ENCODE peak calls at places on chromosomes 4 and X, in eight cellular contexts. K, Q, S, R, Y, O, E and W are unnamed samples.

GRCh38 chr4:137124278-137124932 is 407.9 kb downstream of the PCDH18 start:
- DNase-seq in K (peak), Q (peak), S (no peak), R (no peak), Y (peak), O (no peak), E (no peak), W (no peak)

GRCh38 chr4:172842759-172843158 is 325.9 kb upstream of the GALNT7 start:
- DNase-seq in K (no peak), Q (no peak), S (no peak), R (no peak), Y (no peak), O (no peak), E (no peak), W (no peak)

GRCh38 chr4:141807501-141807900 is 171.1 kb downstream of the IL15 start:
- DNase-seq in K (no peak), Q (peak), S (no peak), R (no peak), Y (no peak), O (no peak), E (no peak), W (no peak)

GRCh38 chrX:145803508-145803907 is 14.1 kb upstream of the SLITRK2 start:
- DNase-seq in K (no peak), Q (no peak), S (no peak), R (no peak), Y (no peak), O (no peak), E (no peak), W (no peak)

GRCh38 chr4:64330143-64330542 is 79.1 kb downstream of the TECRL start:
- DNase-seq in K (no peak), Q (no peak), S (no peak), R (no peak), Y (no peak), O (no peak), E (no peak), W (no peak)

GRCh38 chr4:118180776-118181175 is 146.5 kb downstream of the NDST3 start:
- DNase-seq in K (no peak), Q (peak), S (no peak), R (no peak), Y (no peak), O (no peak), E (no peak), W (no peak)

GRCh38 chr4:2433609-2434350 is 15.0 kb downstream of the CFAP99 start:
- DNase-seq in K (no peak), Q (no peak), S (no peak), R (peak), Y (no peak), O (peak), E (no peak), W (no peak)

GRCh38 chrX:47166126-47166525 is 21.1 kb downstream of the RBM10 start:
- DNase-seq in K (peak), Q (peak), S (no peak), R (no peak), Y (no peak), O (no peak), E (no peak), W (no peak)

GRCh38 chr4:184364100-184364921 is 110.0 kb downstream of the IRF2 start:
- DNase-seq in K (no peak), Q (no peak), S (no peak), R (no peak), Y (no peak), O (no peak), E (no peak), W (no peak)

GRCh38 chrX:3262906-3263305 is 83.5 kb downstream of the MXRA5 start:
- DNase-seq in K (peak), Q (peak), S (no peak), R (no peak), Y (no peak), O (no peak), E (no peak), W (peak)

GRCh38 chrX:10507181-10507580 is 113.2 kb downstream of the MID1 start:
- DNase-seq in K (no peak), Q (no peak), S (no peak), R (no peak), Y (no peak), O (no peak), E (no peak), W (no peak)

GRCh38 chrX:70552174-70552704 is 107.6 kb downstream of the DLG3 start:
- DNase-seq in K (no peak), Q (no peak), S (no peak), R (no peak), Y (no peak), O (no peak), E (no peak), W (no peak)

GRCh38 chr4:33959519-33959918 is 2284.8 kb downstream of the ARAP2 start:
- DNase-seq in K (no peak), Q (peak), S (no peak), R (no peak), Y (no peak), O (no peak), E (no peak), W (no peak)

GRCh38 chr4:102825261-102826071 is 1.9 kb downstream of the UBE2D3 start:
- DNase-seq in K (peak), Q (peak), S (no peak), R (peak), Y (peak), O (no peak), E (no peak), W (no peak)

GRCh38 chrX:128106630-128107029 is 54.4 kb upstream of the ACTRT1 start:
- DNase-seq in K (peak), Q (no peak), S (no peak), R (no peak), Y (peak), O (no peak), E (no peak), W (no peak)

GRCh38 chrX:151975736-151976275 is 1.3 kb upstream of the GABRE start:
- DNase-seq in K (no peak), Q (no peak), S (no peak), R (no peak), Y (no peak), O (no peak), E (no peak), W (no peak)

GRCh38 chr4:144595681-144596080 is 50.3 kb upstream of the HHIP start:
- DNase-seq in K (no peak), Q (no peak), S (no peak), R (no peak), Y (no peak), O (no peak), E (no peak), W (no peak)

GRCh38 chr4:8023696-8024033 is 84.0 kb upstream of the AFAP1 start:
- DNase-seq in K (no peak), Q (no peak), S (no peak), R (no peak), Y (no peak), O (no peak), E (no peak), W (no peak)

GRCh38 chrX:17527932-17528331 is 152.9 kb downstream of the NHS start:
- DNase-seq in K (no peak), Q (no peak), S (no peak), R (no peak), Y (no peak), O (no peak), E (no peak), W (no peak)

GRCh38 chrX:16511776-16512400 is 138.1 kb upstream of the S100G start:
- DNase-seq in K (no peak), Q (peak), S (no peak), R (no peak), Y (no peak), O (no peak), E (no peak), W (no peak)

GRCh38 chr4:8538703-8539567 is 41.3 kb upstream of the GPR78 start:
- DNase-seq in K (peak), Q (peak), S (peak), R (no peak), Y (no peak), O (peak), E (no peak), W (peak)

GRCh38 chrX:102546818-102547493 is 30.4 kb upstream of the TMSB15A start:
- DNase-seq in K (no peak), Q (no peak), S (no peak), R (no peak), Y (peak), O (no peak), E (no peak), W (no peak)

GRCh38 chr4:117996891-117997290 is 37.4 kb upstream of the NDST3 start:
- DNase-seq in K (no peak), Q (no peak), S (no peak), R (no peak), Y (no peak), O (no peak), E (no peak), W (no peak)

GRCh38 chrX:103883533-103883932 is 51.5 kb upstream of the RAB9B start:
- DNase-seq in K (no peak), Q (no peak), S (no peak), R (no peak), Y (no peak), O (no peak), E (no peak), W (no peak)

GRCh38 chrX:136147320-136147901 is at the start of gene FHL1:
- DNase-seq in K (peak), Q (no peak), S (peak), R (peak), Y (peak), O (peak), E (peak), W (no peak)

GRCh38 chrX:6729581-6729980 is 194.7 kb upstream of the VCX3A start:
- DNase-seq in K (no peak), Q (no peak), S (no peak), R (no peak), Y (no peak), O (no peak), E (no peak), W (no peak)

GRCh38 chr4:93810340-93810992 is 18.1 kb upstream of the ATOH1 start:
- DNase-seq in K (no peak), Q (no peak), S (no peak), R (no peak), Y (no peak), O (no peak), E (no peak), W (no peak)

GRCh38 chrX:12949927-12950656 is 24.8 kb upstream of the TMSB4X start:
- DNase-seq in K (peak), Q (peak), S (peak), R (peak), Y (no peak), O (peak), E (peak), W (no peak)

GRCh38 chrX:140712413-140713173 is 3.0 kb downstream of the LINC00632 start:
- DNase-seq in K (peak), Q (no peak), S (peak), R (peak), Y (peak), O (peak), E (peak), W (no peak)

GRCh38 chr4:119851649-119852048 is 215.0 kb downstream of the MAD2L1 start:
- DNase-seq in K (no peak), Q (no peak), S (no peak), R (no peak), Y (no peak), O (no peak), E (no peak), W (no peak)

GRCh38 chrX:42695800-42696358 is 82.1 kb downstream of the PPP1R2C start:
- DNase-seq in K (no peak), Q (no peak), S (no peak), R (no peak), Y (no peak), O (no peak), E (no peak), W (no peak)

GRCh38 chrX:140099221-140099620 is 133.9 kb upstream of the CXorf66 start:
- DNase-seq in K (no peak), Q (no peak), S (no peak), R (no peak), Y (no peak), O (no peak), E (no peak), W (no peak)

GRCh38 chr4:1234811-1235292 is 14.1 kb downstream of the CTBP1 start:
- DNase-seq in K (no peak), Q (no peak), S (peak), R (no peak), Y (peak), O (peak), E (no peak), W (peak)

GRCh38 chrX:119488749-119489148 is 20.5 kb downstream of the SLC25A5 start:
- DNase-seq in K (peak), Q (peak), S (peak), R (peak), Y (peak), O (no peak), E (peak), W (no peak)

GRCh38 chr4:27397886-27398285 is 537.2 kb downstream of the STIM2 start:
- DNase-seq in K (peak), Q (peak), S (no peak), R (no peak), Y (no peak), O (no peak), E (no peak), W (no peak)

GRCh38 chrX:103376979-103377324 is 614 bp downstream of the BEX3 start:
- DNase-seq in K (peak), Q (no peak), S (peak), R (no peak), Y (peak), O (peak), E (no peak), W (no peak)

GRCh38 chr4:107800058-107800457 is 24.7 kb upstream of the SGMS2 start:
- DNase-seq in K (no peak), Q (no peak), S (no peak), R (no peak), Y (no peak), O (no peak), E (no peak), W (no peak)

GRCh38 chrX:28585767-28586166 is 1.5 kb upstream of the IL1RAPL1 start:
- DNase-seq in K (peak), Q (no peak), S (no peak), R (no peak), Y (no peak), O (no peak), E (no peak), W (no peak)
- H3K4me3 ChIP-seq in K (peak), Q (no peak), S (no peak), R (no peak), Y (no peak), O (no peak), E (no peak), W (no peak)

GRCh38 chr4:112127048-112127637 is 18.1 kb upstream of the FAM241A start:
- DNase-seq in K (no peak), Q (no peak), S (no peak), R (no peak), Y (no peak), O (no peak), E (no peak), W (no peak)

GRCh38 chr4:112125416-112125815 is 19.8 kb upstream of the FAM241A start:
- DNase-seq in K (no peak), Q (no peak), S (no peak), R (no peak), Y (no peak), O (no peak), E (no peak), W (no peak)

GRCh38 chr4:112130903-112131302 is 14.4 kb upstream of the FAM241A start:
- DNase-seq in K (no peak), Q (peak), S (no peak), R (no peak), Y (no peak), O (no peak), E (no peak), W (no peak)

GRCh38 chr4:112128452-112128851 is 16.8 kb upstream of the FAM241A start:
- DNase-seq in K (no peak), Q (no peak), S (no peak), R (no peak), Y (no peak), O (no peak), E (no peak), W (no peak)

GRCh38 chr4:112127736-112128322 is 17.4 kb upstream of the FAM241A start:
- DNase-seq in K (no peak), Q (peak), S (no peak), R (no peak), Y (no peak), O (no peak), E (no peak), W (no peak)
- H3K4me3 ChIP-seq in K (peak), Q (no peak), S (no peak), R (no peak), Y (no peak), O (no peak), E (no peak), W (no peak)

DNA sequence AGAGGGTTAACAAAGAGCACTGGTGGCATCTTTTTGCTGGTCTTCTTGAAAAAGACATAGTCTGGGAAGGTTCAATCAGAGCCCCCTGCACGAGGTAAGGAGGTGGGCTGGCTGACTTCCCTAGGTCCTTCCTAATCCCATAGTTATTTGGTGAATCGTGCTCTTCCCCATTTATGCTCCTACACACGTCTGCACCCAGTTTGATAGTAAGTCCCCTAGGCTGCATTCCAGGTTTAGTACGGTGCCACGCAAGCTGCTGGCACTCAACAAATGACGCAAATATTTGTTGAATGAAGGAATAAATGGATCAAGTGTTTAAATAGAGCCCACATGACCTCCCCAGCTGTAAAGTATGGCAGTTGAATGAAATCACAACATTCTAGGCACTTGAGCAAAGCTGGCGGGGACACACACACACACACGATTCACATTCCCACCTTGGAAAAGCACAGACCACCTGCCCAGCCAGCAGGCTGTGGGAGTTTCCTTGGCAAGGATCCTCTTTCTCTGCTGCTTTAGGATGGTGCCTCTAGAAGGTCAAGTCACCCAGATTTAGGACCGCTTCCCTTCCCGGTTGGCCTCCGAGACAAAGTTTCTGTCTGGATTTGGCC is 855 bp downstream of the FAM184B start:
- DNase-seq in K (no peak), Q (no peak), S (no peak), R (no peak), Y (no peak), O (no peak), E (no peak), W (no peak)
- H3K4me3 ChIP-seq in K (peak), Q (peak), S (peak), R (peak), Y (no peak), O (peak), E (no peak), W (no peak)

GRCh38 chr4:94828882-94829281 is 71.1 kb downstream of the BMPR1B start:
- DNase-seq in K (no peak), Q (no peak), S (no peak), R (no peak), Y (no peak), O (no peak), E (no peak), W (no peak)

GRCh38 chr4:94826206-94826605 is 68.5 kb downstream of the BMPR1B start:
- DNase-seq in K (no peak), Q (no peak), S (no peak), R (no peak), Y (peak), O (no peak), E (no peak), W (no peak)

GRCh38 chr4:94831607-94832006 is 73.9 kb downstream of the BMPR1B start:
- DNase-seq in K (no peak), Q (no peak), S (no peak), R (no peak), Y (no peak), O (no peak), E (no peak), W (no peak)

GRCh38 chr4:94833394-94833793 is 75.6 kb downstream of the BMPR1B start:
- DNase-seq in K (no peak), Q (peak), S (no peak), R (no peak), Y (no peak), O (no peak), E (no peak), W (no peak)

DNA sequence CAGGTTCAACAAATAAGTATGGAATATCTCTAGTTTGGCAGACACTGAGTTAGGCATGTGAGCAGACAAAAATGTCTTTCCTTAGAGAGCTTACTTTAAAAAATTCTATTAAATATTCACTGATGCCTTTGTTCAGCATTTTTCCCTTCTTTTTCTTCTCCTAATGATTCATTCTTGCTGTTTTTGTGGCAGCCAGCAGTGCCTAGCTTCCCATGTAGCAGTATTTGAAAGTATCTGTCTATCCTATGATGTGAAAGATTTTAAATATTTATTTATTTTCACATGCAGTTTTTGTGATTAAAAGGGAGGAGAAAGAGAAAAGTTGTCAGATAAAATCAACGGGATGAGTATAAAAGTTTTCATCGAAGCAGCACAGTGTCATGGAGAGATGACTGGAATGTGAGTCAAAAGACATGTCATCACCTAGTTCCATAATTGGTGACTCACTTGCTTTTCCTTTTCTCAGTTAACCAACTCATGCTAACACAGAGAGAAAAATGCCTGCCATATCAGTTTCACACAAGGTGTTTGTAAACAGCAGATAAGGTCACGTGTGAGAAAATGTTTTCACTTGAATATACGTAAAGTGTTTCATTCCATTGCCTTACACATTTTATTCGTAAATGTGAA is 69.8 kb downstream of the BMPR1B start:
- DNase-seq in K (peak), Q (peak), S (no peak), R (no peak), Y (no peak), O (no peak), E (no peak), W (no peak)
- H3K4me3 ChIP-seq in K (peak), Q (peak), S (no peak), R (no peak), Y (no peak), O (no peak), E (no peak), W (no peak)

GRCh38 chr4:111693754-111694153 is 451.5 kb upstream of the FAM241A start:
- DNase-seq in K (no peak), Q (no peak), S (no peak), R (no peak), Y (no peak), O (no peak), E (no peak), W (no peak)

GRCh38 chr4:111689731-111690130 is 455.5 kb upstream of the FAM241A start:
- DNase-seq in K (peak), Q (peak), S (no peak), R (no peak), Y (no peak), O (no peak), E (no peak), W (no peak)

GRCh38 chr4:111685205-111685604 is 460.0 kb upstream of the FAM241A start:
- DNase-seq in K (no peak), Q (no peak), S (no peak), R (no peak), Y (no peak), O (no peak), E (no peak), W (no peak)

GRCh38 chr4:111689214-111689613 is 456.0 kb upstream of the FAM241A start:
- DNase-seq in K (peak), Q (peak), S (no peak), R (peak), Y (no peak), O (no peak), E (no peak), W (no peak)
- H3K4me3 ChIP-seq in K (no peak), Q (no peak), S (no peak), R (no peak), Y (no peak), O (no peak), E (no peak), W (no peak)

DNA sequence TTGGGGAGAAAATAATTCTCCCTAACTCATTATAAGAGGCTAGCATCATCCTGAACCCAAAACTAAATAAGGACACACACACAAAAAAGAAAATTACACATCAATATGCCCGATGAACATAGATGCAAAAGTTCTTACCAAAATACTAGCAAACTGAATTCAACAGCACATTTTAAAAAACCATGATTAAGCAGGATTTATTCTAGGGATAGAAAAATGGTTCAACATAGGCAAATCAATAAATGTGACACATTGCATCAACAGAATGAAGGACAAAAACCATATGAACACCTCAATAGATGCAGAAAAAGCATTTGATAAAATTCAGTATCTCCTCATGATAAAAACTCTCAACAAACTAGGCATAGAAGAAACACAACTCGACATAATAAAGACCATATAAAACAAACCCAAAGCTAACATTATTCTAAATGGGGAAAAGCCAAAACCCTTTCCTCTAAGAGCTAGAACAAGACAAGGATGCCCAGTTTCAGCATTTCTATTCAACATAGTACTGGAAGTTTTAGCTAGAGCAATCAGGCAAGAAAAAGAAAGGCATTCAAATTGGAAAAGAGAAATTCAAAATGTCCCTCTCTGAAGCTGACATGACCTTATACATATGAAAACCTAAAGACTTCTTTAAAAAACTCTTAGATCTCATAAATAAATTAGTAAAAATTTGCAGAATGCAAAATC is 200.9 kb downstream of the NKX6-1 start:
- DNase-seq in K (no peak), Q (no peak), S (no peak), R (no peak), Y (no peak), O (no peak), E (no peak), W (no peak)
- H3K4me3 ChIP-seq in K (no peak), Q (no peak), S (no peak), R (no peak), Y (no peak), O (no peak), E (no peak), W (no peak)